ENCODE peak calls at places on chromosome 4, in six cellular contexts. S is K562, Y is H1, L is HepG2, U is GM12891, K is GM12878. N is an unnamed sample.

GRCh38 chr4:117588771-117589170 is 445.5 kb upstream of the NDST3 start:
- DNase-seq in S (no peak), Y (no peak), L (no peak), U (no peak), K (no peak), N (no peak)

GRCh38 chr4:141636077-141636770 is at the start of gene IL15:
- DNase-seq in S (peak), Y (peak), L (peak), U (peak), K (no peak), N (peak)

GRCh38 chr4:41644288-41644914 is 104.1 kb downstream of the PHOX2B start:
- DNase-seq in S (peak), Y (peak), L (peak), U (no peak), K (no peak), N (peak)

GRCh38 chr4:20430555-20430954 is 178.8 kb downstream of the SLIT2 start:
- DNase-seq in S (no peak), Y (no peak), L (no peak), U (no peak), K (no peak), N (no peak)

GRCh38 chr4:87977521-87978278 is 2.2 kb downstream of the SPP1 start:
- DNase-seq in S (no peak), Y (no peak), L (no peak), U (no peak), K (no peak), N (no peak)

GRCh38 chr4:76293705-76294274 is 12.7 kb upstream of the STBD1 start:
- DNase-seq in S (no peak), Y (no peak), L (no peak), U (no peak), K (no peak), N (no peak)

GRCh38 chr4:40980318-40980883 is 230.6 kb downstream of the NSUN7 start:
- DNase-seq in S (no peak), Y (no peak), L (peak), U (no peak), K (no peak), N (no peak)

GRCh38 chr4:123585111-123585510 is 188.5 kb downstream of the SPRY1 start:
- DNase-seq in S (no peak), Y (no peak), L (no peak), U (no peak), K (no peak), N (no peak)

GRCh38 chr4:77190053-77190452 is 33.0 kb downstream of the CCNG2 start:
- DNase-seq in S (no peak), Y (no peak), L (no peak), U (no peak), K (no peak), N (no peak)

GRCh38 chr4:13312264-13312663 is 171.9 kb downstream of the RAB28 start:
- DNase-seq in S (no peak), Y (no peak), L (no peak), U (no peak), K (no peak), N (no peak)

GRCh38 chr4:79682801-79683217 is 274.8 kb upstream of the GK2 start:
- DNase-seq in S (no peak), Y (no peak), L (no peak), U (no peak), K (no peak), N (no peak)

GRCh38 chr4:152352215-152352614 is 183.7 kb downstream of the FBXW7 start:
- DNase-seq in S (no peak), Y (no peak), L (no peak), U (no peak), K (no peak), N (no peak)

GRCh38 chr4:16031554-16032381 is 52.1 kb downstream of the PROM1 start:
- DNase-seq in S (no peak), Y (no peak), L (no peak), U (no peak), K (no peak), N (no peak)

GRCh38 chr4:4969298-4969697 is 50.0 kb downstream of the CYTL1 start:
- DNase-seq in S (no peak), Y (no peak), L (no peak), U (no peak), K (no peak), N (no peak)

GRCh38 chr4:123163501-123163900 is 233.1 kb upstream of the SPRY1 start:
- DNase-seq in S (no peak), Y (no peak), L (no peak), U (no peak), K (no peak), N (no peak)

GRCh38 chr4:55675196-55675793 is 39.2 kb upstream of the NMU start:
- DNase-seq in S (no peak), Y (no peak), L (no peak), U (no peak), K (no peak), N (no peak)

GRCh38 chr4:147799986-147800555 is 68.2 kb downstream of the ARHGAP10 start:
- DNase-seq in S (no peak), Y (no peak), L (no peak), U (peak), K (peak), N (peak)

GRCh38 chr4:77593993-77594392 is 11.6 kb upstream of the CXCL13 start:
- DNase-seq in S (no peak), Y (no peak), L (no peak), U (no peak), K (no peak), N (no peak)

GRCh38 chr4:623914-624626 is 1.3 kb upstream of the PDE6B start:
- DNase-seq in S (no peak), Y (no peak), L (no peak), U (no peak), K (no peak), N (no peak)

GRCh38 chr4:169030575-169030982 is 20.5 kb upstream of the CBR4 start:
- DNase-seq in S (no peak), Y (no peak), L (peak), U (no peak), K (no peak), N (no peak)

GRCh38 chr4:94304365-94304971 is 38.2 kb downstream of the HPGDS start:
- DNase-seq in S (no peak), Y (no peak), L (peak), U (no peak), K (no peak), N (no peak)

GRCh38 chr4:75598390-75598789 is 31.9 kb downstream of the CDKL2 start:
- DNase-seq in S (no peak), Y (no peak), L (no peak), U (no peak), K (no peak), N (no peak)

GRCh38 chr4:24392613-24393012 is 191.7 kb downstream of the DHX15 start:
- DNase-seq in S (no peak), Y (no peak), L (no peak), U (no peak), K (no peak), N (no peak)

GRCh38 chr4:24266951-24267577 is 317.3 kb downstream of the DHX15 start:
- DNase-seq in S (no peak), Y (no peak), L (no peak), U (no peak), K (no peak), N (no peak)

GRCh38 chr4:121692261-121692660 is 4.5 kb downstream of the ANXA5 start:
- DNase-seq in S (no peak), Y (no peak), L (no peak), U (no peak), K (no peak), N (no peak)

GRCh38 chr4:88411491-88412101 is 32.9 kb downstream of the HERC6 start:
- DNase-seq in S (no peak), Y (no peak), L (no peak), U (no peak), K (peak), N (no peak)

GRCh38 chr4:124804584-124804983 is 92.1 kb upstream of the ANKRD50 start:
- DNase-seq in S (no peak), Y (no peak), L (no peak), U (no peak), K (no peak), N (no peak)

GRCh38 chr4:77582151-77582550 is 23.5 kb upstream of the CXCL13 start:
- DNase-seq in S (no peak), Y (no peak), L (no peak), U (no peak), K (no peak), N (no peak)

GRCh38 chr4:134762053-134762452 is 560.5 kb upstream of the PABPC4L start:
- DNase-seq in S (no peak), Y (no peak), L (peak), U (no peak), K (no peak), N (no peak)

GRCh38 chr4:146124023-146124680 is 51.4 kb upstream of the LSM6 start:
- DNase-seq in S (no peak), Y (peak), L (no peak), U (no peak), K (no peak), N (no peak)

GRCh38 chr4:143016171-143016570 is 168.5 kb upstream of the USP38 start:
- DNase-seq in S (no peak), Y (no peak), L (no peak), U (no peak), K (no peak), N (no peak)

GRCh38 chr4:168881754-168882153 is 128.3 kb downstream of the CBR4 start:
- DNase-seq in S (no peak), Y (no peak), L (no peak), U (no peak), K (no peak), N (no peak)

GRCh38 chr4:78602334-78602733 is 50.8 kb downstream of the ANXA3 start:
- DNase-seq in S (no peak), Y (no peak), L (no peak), U (no peak), K (no peak), N (no peak)

GRCh38 chr4:83771113-83771705 is 235.3 kb downstream of the GPAT3 start:
- DNase-seq in S (peak), Y (peak), L (peak), U (peak), K (no peak), N (no peak)

GRCh38 chr4:55768291-55768690 is 51.3 kb upstream of the EXOC1L start:
- DNase-seq in S (no peak), Y (peak), L (peak), U (no peak), K (no peak), N (no peak)

GRCh38 chr4:105715692-105716278 is 7.2 kb downstream of the GSTCD start:
- DNase-seq in S (no peak), Y (no peak), L (peak), U (no peak), K (no peak), N (no peak)

GRCh38 chr4:179803857-179804256 is 2361.6 kb upstream of the AGA start:
- DNase-seq in S (no peak), Y (no peak), L (no peak), U (no peak), K (no peak), N (no peak)

GRCh38 chr4:41538017-41538733 is at the start of gene LIMCH1:
- DNase-seq in S (no peak), Y (peak), L (no peak), U (no peak), K (no peak), N (no peak)

GRCh38 chr4:147157860-147158701 is 212.4 kb upstream of the TTC29 start:
- DNase-seq in S (no peak), Y (no peak), L (peak), U (no peak), K (no peak), N (no peak)

DNA sequence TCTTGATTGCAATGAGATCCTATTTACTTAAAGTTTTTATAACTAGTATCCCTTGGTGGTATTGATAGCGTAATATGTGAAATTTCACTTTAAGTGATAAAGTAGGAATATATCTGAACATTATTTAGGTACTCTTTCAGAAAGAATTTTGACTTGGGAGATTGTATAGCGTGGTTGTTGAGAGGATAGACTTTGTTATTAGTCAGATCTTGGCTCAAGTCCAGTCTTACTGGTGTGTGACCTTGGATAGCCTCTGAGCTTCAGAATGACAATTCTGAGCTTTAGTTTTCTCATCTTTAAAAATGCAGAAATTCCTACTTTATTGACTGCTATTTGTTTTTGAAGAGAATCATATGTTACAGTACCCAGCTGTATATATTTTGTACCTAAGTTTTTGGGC is 32.6 kb downstream of the DCK start:
- DNase-seq in S (peak), Y (no peak), L (peak), U (no peak), K (no peak), N (no peak)
- TF ChIP-seq TAF1 in S (no peak), Y (no peak), L (no peak), U (no peak), K (no peak), N (no peak)

GRCh38 chr4:6939761-6940743 is 30.4 kb downstream of the TBC1D14 start:
- DNase-seq in S (peak), Y (no peak), L (no peak), U (no peak), K (no peak), N (no peak)
- TF ChIP-seq POLR2AphosphoS5 in S (no peak), Y (no peak), L (no peak), U (no peak), K (no peak), N (no peak)

GRCh38 chr4:184348311-184349233 is 125.8 kb downstream of the IRF2 start:
- DNase-seq in S (no peak), Y (no peak), L (peak), U (no peak), K (peak), N (no peak)
- TF ChIP-seq POLR2A in S (no peak), Y (no peak), L (peak), U (no peak), K (no peak), N (no peak)

DNA sequence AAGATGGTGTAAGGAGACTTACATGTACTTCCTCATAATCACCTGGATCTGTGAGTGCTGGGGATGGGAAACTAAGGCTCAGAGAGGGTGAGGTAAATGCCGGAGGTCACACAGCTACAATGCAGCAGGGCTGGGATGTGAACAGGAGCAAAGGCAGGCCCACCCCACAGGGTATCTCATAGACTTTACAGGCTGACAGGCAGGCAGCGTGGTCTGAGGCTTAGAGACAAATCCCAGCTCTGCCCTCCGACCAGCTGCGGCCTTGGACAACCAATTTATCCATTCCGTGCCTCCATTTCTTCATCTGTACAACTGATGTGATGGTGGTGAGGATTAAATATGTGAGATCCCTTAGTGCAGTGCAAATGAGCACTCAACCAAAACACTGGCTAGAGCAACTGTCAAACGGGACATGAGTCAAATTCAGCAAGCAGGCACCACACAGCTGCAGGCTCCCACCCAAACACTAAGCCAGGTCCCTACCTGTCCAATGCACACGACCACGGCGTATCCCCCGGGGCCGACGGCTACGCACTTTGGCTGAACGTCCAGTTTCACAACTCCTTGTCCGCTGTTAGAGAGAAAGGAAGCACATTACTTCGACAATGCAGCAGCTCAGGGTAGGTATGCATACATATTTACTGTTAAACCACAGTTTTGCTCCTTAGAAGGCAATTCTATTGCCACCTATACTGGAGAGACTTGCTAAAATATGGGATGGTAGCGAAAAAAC is 35.6 kb downstream of the WDR1 start:
- DNase-seq in S (no peak), Y (no peak), L (no peak), U (peak), K (no peak), N (peak)
- TF ChIP-seq TAF1 in S (no peak), Y (no peak), L (no peak), U (no peak), K (no peak), N (no peak)

N was measured in GM12892.